ENCODE peak calls at places on chromosomes 3 and 15, in ten cellular contexts. I, A, D, O, Z, F, T, L, J and G are unnamed samples.

GRCh38 chr3:49673715-49674490 is at the start of gene APEH:
- DNase-seq in Z (peak), J (peak), D (peak), L (peak), T (peak), F (peak), O (peak), A (peak), I (peak), G (peak)

GRCh38 chr3:102163039-102163817 is 271.6 kb upstream of the ZPLD1 start:
- DNase-seq in O (peak), A (peak), J (no peak), I (no peak), L (no peak), F (no peak), T (peak), Z (peak), D (peak), G (peak)

GRCh38 chr3:114319453-114319852 is 25.6 kb downstream of the TIGIT start:
- DNase-seq in Z (peak), D (peak), O (peak), T (no peak), J (no peak), L (no peak), A (no peak), I (no peak), F (no peak), G (peak)

GRCh38 chr3:14902719-14903118 is 44.7 kb upstream of the NR2C2 start:
- DNase-seq in J (no peak), A (peak), D (no peak), Z (no peak), L (peak), F (peak), I (peak), O (peak), T (no peak), G (no peak)

GRCh38 chr3:108088146-108088545 is 2.7 kb downstream of the CD47 start:
- DNase-seq in T (no peak), F (no peak), A (no peak), O (no peak), D (no peak), L (no peak), I (no peak), Z (no peak), J (no peak), G (no peak)

GRCh38 chr15:65827065-65827464 is 35.0 kb upstream of the DENND4A start:
- DNase-seq in I (no peak), J (no peak), O (no peak), A (no peak), D (peak), F (no peak), T (no peak), L (no peak), Z (no peak), G (no peak)

GRCh38 chr3:10806001-10806400 is 10.0 kb upstream of the SLC6A11 start:
- DNase-seq in J (no peak), F (no peak), O (no peak), Z (no peak), T (no peak), I (no peak), D (no peak), L (no peak), A (no peak), G (no peak)

GRCh38 chr3:108301695-108302404 is 5.5 kb downstream of the HHLA2 start:
- DNase-seq in I (no peak), T (no peak), J (no peak), D (peak), L (no peak), A (no peak), O (peak), F (no peak), Z (peak), G (peak)

GRCh38 chr3:51982352-51982837 is 940 bp upstream of the ACY1 start:
- DNase-seq in O (no peak), I (peak), D (peak), J (no peak), L (no peak), T (no peak), A (peak), Z (no peak), F (no peak), G (no peak)

GRCh38 chr15:101391431-101391830 is 96.4 kb upstream of the SNRPA1 start:
- DNase-seq in O (no peak), T (no peak), L (no peak), Z (no peak), I (no peak), J (no peak), D (no peak), A (no peak), F (no peak), G (no peak)

GRCh38 chr3:39065197-39065596 is 13.4 kb downstream of the WDR48 start:
- DNase-seq in T (no peak), L (no peak), F (no peak), D (peak), O (peak), J (no peak), I (no peak), Z (peak), A (no peak), G (peak)

GRCh38 chr3:46913644-46914043 is 36.1 kb downstream of the PTH1R start:
- DNase-seq in O (peak), F (no peak), J (no peak), D (peak), Z (peak), I (peak), L (peak), A (peak), T (peak), G (no peak)

GRCh38 chr15:91948001-91948608 is 94.6 kb downstream of the SLCO3A1 start:
- DNase-seq in T (no peak), J (no peak), F (no peak), D (peak), A (peak), I (no peak), O (peak), L (no peak), Z (peak), G (no peak)

GRCh38 chr3:67646586-67647234 is 7.7 kb downstream of the SUCLG2 start:
- DNase-seq in I (no peak), F (no peak), T (no peak), O (peak), D (peak), Z (peak), L (no peak), J (no peak), A (no peak), G (no peak)

GRCh38 chr15:80317389-80318169 is 65.6 kb upstream of the CTXND1 start:
- DNase-seq in J (no peak), L (peak), Z (peak), I (no peak), D (peak), F (no peak), T (no peak), O (peak), A (no peak), G (peak)

GRCh38 chr15:63156086-63156707 is 1.1 kb downstream of the RPS27L start:
- DNase-seq in I (no peak), D (no peak), O (peak), Z (peak), F (no peak), A (no peak), T (no peak), L (no peak), J (no peak), G (no peak)

GRCh38 chr15:88834211-88834812 is 31.1 kb downstream of the ACAN start:
- DNase-seq in Z (peak), J (peak), F (no peak), I (peak), T (peak), A (peak), D (peak), O (peak), L (no peak), G (peak)

GRCh38 chr15:58515807-58516206 is 84.0 kb downstream of the LIPC start:
- DNase-seq in I (no peak), T (no peak), O (no peak), F (no peak), Z (no peak), D (no peak), A (no peak), L (no peak), J (no peak), G (no peak)

GRCh38 chr3:131586277-131586676 is 83.5 kb upstream of the MRPL3 start:
- DNase-seq in L (no peak), I (no peak), Z (no peak), O (no peak), T (no peak), F (no peak), J (no peak), D (no peak), A (no peak), G (no peak)

GRCh38 chr3:53513556-53514190 is 19.3 kb downstream of the CACNA1D start:
- DNase-seq in Z (no peak), L (no peak), F (no peak), O (no peak), T (no peak), J (no peak), I (no peak), A (no peak), D (peak), G (no peak)

GRCh38 chr3:186609247-186609868 is 3.5 kb upstream of the AHSG start:
- DNase-seq in A (peak), J (no peak), Z (no peak), O (no peak), F (no peak), T (no peak), I (no peak), L (no peak), D (peak), G (no peak)

GRCh38 chr3:60323651-60324050 is 927.6 kb downstream of the FHIT start:
- DNase-seq in L (no peak), O (no peak), F (no peak), T (no peak), J (no peak), I (no peak), Z (no peak), A (no peak), D (no peak), G (no peak)

GRCh38 chr3:81425198-81425868 is 336.1 kb downstream of the GBE1 start:
- DNase-seq in Z (peak), L (no peak), J (no peak), A (no peak), O (peak), I (no peak), T (no peak), D (peak), F (no peak), G (peak)

GRCh38 chr3:183306798-183307671 is 54.0 kb downstream of the B3GNT5 start:
- DNase-seq in F (peak), I (peak), D (peak), J (peak), O (peak), T (peak), A (peak), Z (peak), L (peak), G (peak)

GRCh38 chr3:143333367-143333766 is 213.8 kb downstream of the CHST2 start:
- DNase-seq in D (no peak), A (no peak), L (no peak), Z (no peak), T (no peak), I (no peak), O (no peak), F (no peak), J (no peak), G (no peak)

GRCh38 chr15:93520206-93520605 is 431.2 kb upstream of the RGMA start:
- DNase-seq in T (no peak), I (no peak), A (no peak), D (no peak), J (no peak), L (no peak), Z (no peak), F (no peak), O (no peak), G (no peak)

GRCh38 chr15:93523490-93523889 is 434.5 kb upstream of the RGMA start:
- DNase-seq in L (no peak), O (no peak), A (no peak), F (no peak), I (no peak), T (no peak), J (no peak), D (no peak), Z (peak), G (peak)

DNA sequence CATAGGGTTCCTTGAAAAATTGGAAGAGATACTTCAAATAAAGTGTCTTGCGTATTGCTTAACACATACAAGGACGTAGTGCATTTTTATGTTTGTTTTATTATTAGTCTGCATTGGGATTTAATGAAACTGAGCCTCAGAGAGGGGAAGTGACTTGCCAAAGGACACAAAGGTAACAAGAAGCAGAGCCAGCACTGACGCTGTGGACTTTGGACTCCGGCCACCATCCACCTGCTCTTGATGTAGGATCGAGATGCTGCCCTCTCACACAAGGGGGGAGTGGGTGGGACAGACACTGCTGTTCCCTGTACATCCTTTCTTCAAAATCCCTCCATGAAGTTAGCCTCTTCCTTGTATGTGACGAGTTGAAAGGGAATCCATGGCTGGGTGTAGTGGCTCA is 435.4 kb upstream of the RGMA start:
- DNase-seq in L (no peak), Z (no peak), J (no peak), D (no peak), F (no peak), I (no peak), A (peak), O (no peak), T (no peak), G (no peak)
- TF ChIP-seq CTCF in L (no peak), Z (no peak), J (no peak), D (no peak), F (no peak), I (no peak), A (no peak), O (no peak), T (no peak), G (no peak)

GRCh38 chr15:99438222-99438592 is 127.6 kb upstream of the MEF2A start:
- DNase-seq in I (no peak), O (no peak), A (no peak), L (peak), D (no peak), F (no peak), J (peak), Z (no peak), T (peak), G (no peak)
- H3K4me3 ChIP-seq in I (no peak), O (no peak), A (no peak), L (no peak), D (no peak), F (no peak), J (no peak), Z (no peak), T (peak), G (no peak)

GRCh38 chr3:50912746-50913145 is 238.0 kb downstream of the DOCK3 start:
- DNase-seq in T (no peak), L (no peak), D (no peak), O (no peak), A (no peak), J (no peak), F (no peak), Z (no peak), I (no peak), G (no peak)
- TF ChIP-seq CTCF in T (no peak), L (no peak), D (no peak), O (no peak), A (no peak), J (no peak), F (no peak), Z (no peak), I (no peak), G (no peak)

GRCh38 chr3:121505256-121505655 is 40.5 kb downstream of the POLQ start:
- DNase-seq in A (no peak), T (no peak), I (no peak), Z (no peak), J (no peak), F (no peak), O (no peak), L (no peak), D (no peak), G (no peak)

GRCh38 chr3:121504598-121504997 is 41.2 kb downstream of the POLQ start:
- DNase-seq in A (no peak), D (no peak), Z (no peak), J (no peak), O (no peak), I (no peak), L (no peak), T (no peak), F (no peak), G (no peak)

GRCh38 chr3:121508384-121508783 is 37.4 kb downstream of the POLQ start:
- DNase-seq in O (no peak), D (no peak), J (no peak), I (no peak), Z (no peak), T (no peak), L (no peak), A (no peak), F (no peak), G (no peak)
- H3K4me3 ChIP-seq in O (no peak), D (no peak), J (no peak), I (no peak), Z (no peak), T (no peak), L (no peak), A (no peak), F (no peak), G (no peak)